ENCODE peak calls at places on chromosomes 7 and 10, in nine cellular contexts. One of them, this sample, is unnamed.

GRCh38 chr10:21263839-21264238 is 261.6 kb downstream of the SKIDA1 start:
- DNase-seq in non-pigmented ciliary epithelial cell: no peak
- DNase-seq in cardiac fibroblast: no peak
- DNase-seq in activated CD8-positive, alpha-beta memory T cell treated with anti-CD3 and anti-CD28 coated beads for 4 hours: no peak
- DNase-seq in brain microvascular endothelial cell: no peak
- DNase-seq in NCI-H1092 treated with DMSO at 0.1 percent for 48 hours: no peak
- DNase-seq in transverse colon: no peak
- DNase-seq in T1000: no peak
- DNase-seq in EL: no peak
- DNase-seq in this sample: no peak

GRCh38 chr10:9868499-9868898 is 1149.2 kb upstream of the CELF2 start:
- DNase-seq in non-pigmented ciliary epithelial cell: no peak
- DNase-seq in cardiac fibroblast: no peak
- DNase-seq in activated CD8-positive, alpha-beta memory T cell treated with anti-CD3 and anti-CD28 coated beads for 4 hours: no peak
- DNase-seq in brain microvascular endothelial cell: no peak
- DNase-seq in NCI-H1092 treated with DMSO at 0.1 percent for 48 hours: no peak
- DNase-seq in transverse colon: no peak
- DNase-seq in T1000: no peak
- DNase-seq in EL: no peak
- DNase-seq in this sample: no peak

GRCh38 chr7:79060498-79060897 is 393.0 kb downstream of the MAGI2 start:
- DNase-seq in non-pigmented ciliary epithelial cell: no peak
- DNase-seq in cardiac fibroblast: no peak
- DNase-seq in activated CD8-positive, alpha-beta memory T cell treated with anti-CD3 and anti-CD28 coated beads for 4 hours: no peak
- DNase-seq in brain microvascular endothelial cell: no peak
- DNase-seq in NCI-H1092 treated with DMSO at 0.1 percent for 48 hours: no peak
- DNase-seq in transverse colon: no peak
- DNase-seq in T1000: no peak
- DNase-seq in EL: no peak
- DNase-seq in this sample: no peak

GRCh38 chr7:84091318-84091717 is 103.3 kb downstream of the SEMA3A start:
- DNase-seq in non-pigmented ciliary epithelial cell: no peak
- DNase-seq in cardiac fibroblast: no peak
- DNase-seq in activated CD8-positive, alpha-beta memory T cell treated with anti-CD3 and anti-CD28 coated beads for 4 hours: no peak
- DNase-seq in brain microvascular endothelial cell: no peak
- DNase-seq in NCI-H1092 treated with DMSO at 0.1 percent for 48 hours: no peak
- DNase-seq in transverse colon: no peak
- DNase-seq in T1000: no peak
- DNase-seq in EL: no peak
- DNase-seq in this sample: no peak

GRCh38 chr7:51802698-51803097 is 486.1 kb upstream of the COBL start:
- DNase-seq in non-pigmented ciliary epithelial cell: no peak
- DNase-seq in cardiac fibroblast: no peak
- DNase-seq in activated CD8-positive, alpha-beta memory T cell treated with anti-CD3 and anti-CD28 coated beads for 4 hours: no peak
- DNase-seq in brain microvascular endothelial cell: no peak
- DNase-seq in NCI-H1092 treated with DMSO at 0.1 percent for 48 hours: no peak
- DNase-seq in transverse colon: no peak
- DNase-seq in T1000: no peak
- DNase-seq in EL: no peak
- DNase-seq in this sample: no peak

GRCh38 chr7:50834136-50834535 is 51.4 kb upstream of the GRB10 start:
- DNase-seq in non-pigmented ciliary epithelial cell: no peak
- DNase-seq in cardiac fibroblast: no peak
- DNase-seq in activated CD8-positive, alpha-beta memory T cell treated with anti-CD3 and anti-CD28 coated beads for 4 hours: no peak
- DNase-seq in brain microvascular endothelial cell: no peak
- DNase-seq in NCI-H1092 treated with DMSO at 0.1 percent for 48 hours: no peak
- DNase-seq in transverse colon: no peak
- DNase-seq in T1000: no peak
- DNase-seq in EL: no peak
- DNase-seq in this sample: no peak

GRCh38 chr7:111076205-111076604 is 14.7 kb upstream of the LRRN3 start:
- DNase-seq in non-pigmented ciliary epithelial cell: peak
- DNase-seq in cardiac fibroblast: no peak
- DNase-seq in activated CD8-positive, alpha-beta memory T cell treated with anti-CD3 and anti-CD28 coated beads for 4 hours: peak
- DNase-seq in brain microvascular endothelial cell: peak
- DNase-seq in NCI-H1092 treated with DMSO at 0.1 percent for 48 hours: no peak
- DNase-seq in transverse colon: no peak
- DNase-seq in T1000: no peak
- DNase-seq in EL: peak
- DNase-seq in this sample: peak

GRCh38 chr7:100674441-100675407 is 1.2 kb downstream of the GNB2 start:
- DNase-seq in non-pigmented ciliary epithelial cell: no peak
- DNase-seq in cardiac fibroblast: no peak
- DNase-seq in activated CD8-positive, alpha-beta memory T cell treated with anti-CD3 and anti-CD28 coated beads for 4 hours: no peak
- DNase-seq in brain microvascular endothelial cell: no peak
- DNase-seq in NCI-H1092 treated with DMSO at 0.1 percent for 48 hours: peak
- DNase-seq in transverse colon: peak
- DNase-seq in T1000: no peak
- DNase-seq in EL: no peak
- DNase-seq in this sample: peak

GRCh38 chr10:60989400-60989876 is 45.5 kb upstream of the RHOBTB1 start:
- DNase-seq in non-pigmented ciliary epithelial cell: no peak
- DNase-seq in cardiac fibroblast: no peak
- DNase-seq in activated CD8-positive, alpha-beta memory T cell treated with anti-CD3 and anti-CD28 coated beads for 4 hours: no peak
- DNase-seq in brain microvascular endothelial cell: no peak
- DNase-seq in NCI-H1092 treated with DMSO at 0.1 percent for 48 hours: no peak
- DNase-seq in transverse colon: peak
- DNase-seq in T1000: no peak
- DNase-seq in EL: no peak
- DNase-seq in this sample: no peak

GRCh38 chr7:24879281-24879680 is 100.7 kb downstream of the OSBPL3 start:
- DNase-seq in non-pigmented ciliary epithelial cell: no peak
- DNase-seq in cardiac fibroblast: peak
- DNase-seq in activated CD8-positive, alpha-beta memory T cell treated with anti-CD3 and anti-CD28 coated beads for 4 hours: no peak
- DNase-seq in brain microvascular endothelial cell: no peak
- DNase-seq in NCI-H1092 treated with DMSO at 0.1 percent for 48 hours: no peak
- DNase-seq in transverse colon: no peak
- DNase-seq in T1000: no peak
- DNase-seq in EL: no peak
- DNase-seq in this sample: no peak